ENCODE peak calls at places on chromosomes 16 and 17, in eight cellular contexts. One of them, this sample, is unnamed.

GRCh38 chr17:67559381-67559966 is 158.3 kb upstream of the NOL11 start:
- DNase-seq in NCI-H2081: peak; percentile 12
- DNase-seq in SK-N-SH: no peak
- DNase-seq in NCI-H524: peak; percentile 16
- DNase-seq in Right ventricle myocardium superior: no peak
- DNase-seq in epithelial cell of esophagus: no peak
- DNase-seq in omental fat pad: no peak
- DNase-seq in NCI-H2029: no peak
- DNase-seq in this sample: no peak

GRCh38 chr16:53511403-53512280 is 8.6 kb upstream of the AKTIP start:
- DNase-seq in NCI-H2081: peak; percentile 39
- DNase-seq in SK-N-SH: no peak
- DNase-seq in NCI-H524: peak; percentile 41
- DNase-seq in Right ventricle myocardium superior: no peak
- DNase-seq in epithelial cell of esophagus: no peak
- DNase-seq in omental fat pad: no peak
- DNase-seq in NCI-H2029: peak; percentile 37
- DNase-seq in this sample: no peak

GRCh38 chr17:72683506-72684404 is 408.7 kb downstream of the SLC39A11 start:
- DNase-seq in NCI-H2081: no peak
- DNase-seq in SK-N-SH: no peak
- DNase-seq in NCI-H524: peak; percentile 66
- DNase-seq in Right ventricle myocardium superior: no peak
- DNase-seq in epithelial cell of esophagus: peak; percentile 95
- DNase-seq in omental fat pad: no peak
- DNase-seq in NCI-H2029: no peak
- DNase-seq in this sample: no peak

GRCh38 chr16:10964891-10965326 is 20.5 kb downstream of the CLEC16A start:
- DNase-seq in NCI-H2081: no peak
- DNase-seq in SK-N-SH: no peak
- DNase-seq in NCI-H524: no peak
- DNase-seq in Right ventricle myocardium superior: no peak
- DNase-seq in epithelial cell of esophagus: no peak
- DNase-seq in omental fat pad: no peak
- DNase-seq in NCI-H2029: no peak
- DNase-seq in this sample: no peak

GRCh38 chr16:23334421-23334853 is 32.3 kb downstream of the SCNN1B start:
- DNase-seq in NCI-H2081: no peak
- DNase-seq in SK-N-SH: no peak
- DNase-seq in NCI-H524: no peak
- DNase-seq in Right ventricle myocardium superior: no peak
- DNase-seq in epithelial cell of esophagus: no peak
- DNase-seq in omental fat pad: no peak
- DNase-seq in NCI-H2029: no peak
- DNase-seq in this sample: no peak

GRCh38 chr16:88790312-88791150 is 5.5 kb upstream of the PIEZO1 start:
- DNase-seq in NCI-H2081: no peak
- DNase-seq in SK-N-SH: no peak
- DNase-seq in NCI-H524: no peak
- DNase-seq in Right ventricle myocardium superior: peak; percentile 75
- DNase-seq in epithelial cell of esophagus: no peak
- DNase-seq in omental fat pad: no peak
- DNase-seq in NCI-H2029: no peak
- DNase-seq in this sample: no peak

GRCh38 chr17:79943354-79944241 is 92.1 kb downstream of the TBC1D16 start:
- DNase-seq in NCI-H2081: no peak
- DNase-seq in SK-N-SH: no peak
- DNase-seq in NCI-H524: no peak
- DNase-seq in Right ventricle myocardium superior: peak; percentile 37
- DNase-seq in epithelial cell of esophagus: no peak
- DNase-seq in omental fat pad: peak; percentile 21
- DNase-seq in NCI-H2029: no peak
- DNase-seq in this sample: no peak

GRCh38 chr17:81270279-81270678 is 24.8 kb downstream of the SLC38A10 start:
- DNase-seq in NCI-H2081: no peak
- DNase-seq in SK-N-SH: no peak
- DNase-seq in NCI-H524: no peak
- DNase-seq in Right ventricle myocardium superior: no peak
- DNase-seq in epithelial cell of esophagus: no peak
- DNase-seq in omental fat pad: no peak
- DNase-seq in NCI-H2029: no peak
- DNase-seq in this sample: no peak

GRCh38 chr17:28320215-28321061 is 1.4 kb downstream of the TMEM97 start:
- DNase-seq in NCI-H2081: no peak
- DNase-seq in SK-N-SH: no peak
- DNase-seq in NCI-H524: no peak
- DNase-seq in Right ventricle myocardium superior: no peak
- DNase-seq in epithelial cell of esophagus: no peak
- DNase-seq in omental fat pad: no peak
- DNase-seq in NCI-H2029: no peak
- DNase-seq in this sample: no peak

This sample was measured in DMS 273 treated with DMSO at 0.1 percent for 48 hours.